ENCODE peak calls at places on chromosome 10, in seven cellular contexts. One of them, this sample, is unnamed.

GRCh38 chr10:16360425-16360824 is 76.4 kb upstream of the PTER start:
- DNase-seq in iris pigment epithelial cell: no peak
- DNase-seq in HFF-Myc: no peak
- DNase-seq in effector memory CD4-positive, alpha-beta T cell: no peak
- DNase-seq in pons: no peak
- DNase-seq in head of caudate nucleus: no peak
- DNase-seq in glutamatergic neuron: no peak
- DNase-seq in this sample: no peak

GRCh38 chr10:95264227-95265051 is 26.4 kb downstream of the PDLIM1 start:
- DNase-seq in iris pigment epithelial cell: no peak
- DNase-seq in HFF-Myc: no peak
- DNase-seq in head of caudate nucleus: no peak
- DNase-seq in effector memory CD4-positive, alpha-beta T cell: no peak
- DNase-seq in pons: no peak
- DNase-seq in glutamatergic neuron: no peak
- DNase-seq in this sample: no peak

GRCh38 chr10:100685331-100685730 is 60.1 kb upstream of the PAX2 start:
- DNase-seq in head of caudate nucleus: no peak
- DNase-seq in effector memory CD4-positive, alpha-beta T cell: no peak
- DNase-seq in iris pigment epithelial cell: no peak
- DNase-seq in glutamatergic neuron: no peak
- DNase-seq in HFF-Myc: no peak
- DNase-seq in pons: no peak
- DNase-seq in this sample: no peak

GRCh38 chr10:43931308-43931930 is 282.7 kb upstream of the ZNF32 start:
- DNase-seq in pons: no peak
- DNase-seq in glutamatergic neuron: no peak
- DNase-seq in head of caudate nucleus: no peak
- DNase-seq in HFF-Myc: no peak
- DNase-seq in iris pigment epithelial cell: peak
- DNase-seq in effector memory CD4-positive, alpha-beta T cell: no peak
- DNase-seq in this sample: no peak

GRCh38 chr10:23362879-23363787 is 18.5 kb upstream of the C10orf67 start:
- DNase-seq in HFF-Myc: no peak
- DNase-seq in effector memory CD4-positive, alpha-beta T cell: peak
- DNase-seq in glutamatergic neuron: no peak
- DNase-seq in pons: no peak
- DNase-seq in iris pigment epithelial cell: no peak
- DNase-seq in head of caudate nucleus: no peak
- DNase-seq in this sample: no peak

GRCh38 chr10:23073527-23073926 is 21.9 kb upstream of the MSRB2 start:
- DNase-seq in HFF-Myc: no peak
- DNase-seq in head of caudate nucleus: no peak
- DNase-seq in iris pigment epithelial cell: no peak
- DNase-seq in glutamatergic neuron: no peak
- DNase-seq in effector memory CD4-positive, alpha-beta T cell: no peak
- DNase-seq in pons: no peak
- DNase-seq in this sample: no peak

GRCh38 chr10:78700816-78701520 is 367.8 kb upstream of the ZMIZ1 start:
- DNase-seq in pons: no peak
- DNase-seq in effector memory CD4-positive, alpha-beta T cell: no peak
- DNase-seq in iris pigment epithelial cell: no peak
- DNase-seq in HFF-Myc: no peak
- DNase-seq in glutamatergic neuron: no peak
- DNase-seq in head of caudate nucleus: no peak
- DNase-seq in this sample: no peak

GRCh38 chr10:59857049-59857448 is 49.3 kb downstream of the CCDC6 start:
- DNase-seq in head of caudate nucleus: no peak
- DNase-seq in pons: no peak
- DNase-seq in HFF-Myc: no peak
- DNase-seq in effector memory CD4-positive, alpha-beta T cell: no peak
- DNase-seq in iris pigment epithelial cell: peak
- DNase-seq in glutamatergic neuron: no peak
- DNase-seq in this sample: no peak

GRCh38 chr10:14366760-14367159 is 36.0 kb upstream of the FRMD4A start:
- DNase-seq in head of caudate nucleus: no peak
- DNase-seq in iris pigment epithelial cell: no peak
- DNase-seq in effector memory CD4-positive, alpha-beta T cell: no peak
- DNase-seq in pons: no peak
- DNase-seq in glutamatergic neuron: no peak
- DNase-seq in HFF-Myc: no peak
- DNase-seq in this sample: no peak

GRCh38 chr10:45526309-45526708 is 146.3 kb downstream of the ZFAND4 start:
- DNase-seq in glutamatergic neuron: peak
- DNase-seq in effector memory CD4-positive, alpha-beta T cell: no peak
- DNase-seq in pons: no peak
- DNase-seq in HFF-Myc: no peak
- DNase-seq in iris pigment epithelial cell: no peak
- DNase-seq in head of caudate nucleus: no peak
- DNase-seq in this sample: no peak

This sample was measured in GOT3.